ENCODE peak calls at places on chromosome 19, in four cellular contexts. K is WERI-Rb-1, Y is right atrium auricular region, O is suprapubic skin. S is an unnamed sample.

GRCh38 chr19:13022111-13022858 is 27.0 kb downstream of the NFIX start:
- DNase-seq in K (no peak), Y (no peak), O (no peak), S (no peak)

GRCh38 chr19:38514812-38515633 is 81.5 kb downstream of the RYR1 start:
- DNase-seq in K (peak), Y (peak), O (no peak), S (peak)

GRCh38 chr19:876089-876488 is 16.6 kb downstream of the CFD start:
- DNase-seq in K (no peak), Y (no peak), O (no peak), S (no peak)

GRCh38 chr19:53246498-53246897 is 8.2 kb downstream of the ZNF677 start:
- DNase-seq in K (no peak), Y (no peak), O (no peak), S (no peak)

GRCh38 chr19:13058951-13059660 is 43.6 kb downstream of the LYL1 start:
- DNase-seq in K (no peak), Y (no peak), O (no peak), S (no peak)

GRCh38 chr19:8461891-8462290 is 17.1 kb downstream of the HNRNPM start:
- DNase-seq in K (no peak), Y (no peak), O (no peak), S (no peak)

GRCh38 chr19:1655992-1656608 is 3.7 kb upstream of the TCF3 start:
- DNase-seq in K (no peak), Y (no peak), O (no peak), S (no peak)

GRCh38 chr19:49422407-49423277 is 599 bp downstream of the PTH2 start:
- DNase-seq in K (no peak), Y (no peak), O (no peak), S (no peak)

GRCh38 chr19:6740589-6741348 is 1.3 kb downstream of the TRIP10 start:
- DNase-seq in K (peak), Y (peak), O (peak), S (no peak)

GRCh38 chr19:14333101-14333871 is 48.0 kb upstream of the ADGRE5 start:
- DNase-seq in K (no peak), Y (no peak), O (no peak), S (no peak)

GRCh38 chr19:42568006-42568405 is 26.7 kb downstream of the CEACAM8 start:
- DNase-seq in K (no peak), Y (no peak), O (no peak), S (no peak)

GRCh38 chr19:13795595-13796300 is 505 bp downstream of the ZSWIM4 start:
- DNase-seq in K (no peak), Y (no peak), O (no peak), S (no peak)

GRCh38 chr19:14764401-14764800 is 14.0 kb downstream of the ADGRE2 start:
- DNase-seq in K (no peak), Y (no peak), O (peak), S (no peak)

GRCh38 chr19:23817519-23817918 is 58.8 kb upstream of the ZNF681 start:
- DNase-seq in K (peak), Y (no peak), O (no peak), S (no peak)

GRCh38 chr19:44782729-44783128 is 5.0 kb downstream of the CBLC start:
- DNase-seq in K (no peak), Y (no peak), O (no peak), S (no peak)

GRCh38 chr19:44476559-44477408 is 23.5 kb downstream of the ZNF180 start:
- DNase-seq in K (no peak), Y (no peak), O (no peak), S (no peak)

GRCh38 chr19:29483641-29483920 is 42.2 kb upstream of the VSTM2B start:
- DNase-seq in K (no peak), Y (no peak), O (peak), S (peak)

DNA sequence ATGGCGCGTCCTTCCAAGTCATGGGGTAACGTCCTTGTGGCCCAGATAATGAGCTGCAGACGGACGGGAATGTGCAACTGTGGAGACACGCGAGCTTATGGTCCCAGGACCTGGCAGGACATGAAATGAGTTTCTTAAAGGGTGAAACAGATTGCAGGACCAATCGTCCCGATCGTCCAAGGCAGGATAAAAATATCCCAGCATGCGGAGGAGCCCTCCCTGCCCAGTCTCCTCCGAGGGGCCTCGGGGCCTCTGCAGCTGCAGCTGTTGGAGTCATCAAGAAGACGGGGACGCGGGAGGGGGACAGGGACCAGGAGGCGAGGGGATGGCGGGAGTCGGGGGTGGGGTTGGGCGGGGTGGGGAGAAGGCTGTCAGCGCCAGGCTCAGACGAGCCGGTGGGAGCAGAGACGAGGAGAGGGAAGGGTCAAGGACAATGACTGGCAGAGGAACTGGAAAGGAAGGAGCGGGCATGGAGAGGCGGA is 14.4 kb upstream of the GARIN5A start:
- DNase-seq in K (no peak), Y (no peak), O (no peak), S (no peak)
- H3K27ac ChIP-seq in K (no peak), Y (no peak), O (no peak), S (no peak)

DNA sequence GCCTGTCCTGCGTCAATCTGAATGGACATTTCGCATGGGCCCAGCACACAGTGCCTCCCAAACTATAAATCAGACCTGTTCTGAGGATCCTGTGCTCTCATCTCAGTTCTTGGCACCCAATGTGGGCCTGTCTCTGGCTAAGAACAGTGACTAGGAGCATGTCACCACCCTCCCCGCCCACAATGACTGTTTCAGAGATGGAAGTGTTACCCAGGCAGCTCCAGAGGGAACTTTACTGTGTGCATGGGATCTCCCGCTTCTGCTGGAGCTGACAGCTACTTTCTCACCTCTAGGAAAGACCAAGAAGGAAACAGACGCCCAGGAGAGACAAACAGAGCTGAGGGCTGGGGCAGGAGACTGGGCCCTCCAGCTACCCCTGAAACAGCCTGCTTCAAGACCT is 45.0 kb downstream of the KCTD15 start:
- DNase-seq in K (no peak), Y (no peak), O (no peak), S (no peak)
- H3K4me3 ChIP-seq in K (no peak), Y (no peak), O (no peak), S (no peak)

GRCh38 chr19:47819841-47820244 is 1.9 kb upstream of the CRX start:
- DNase-seq in K (peak), Y (no peak), O (no peak), S (no peak)

GRCh38 chr19:47813304-47813994 is 8.3 kb upstream of the CRX start:
- DNase-seq in K (peak), Y (no peak), O (peak), S (no peak)

GRCh38 chr19:47813995-47814328 is 7.8 kb upstream of the CRX start:
- DNase-seq in K (peak), Y (no peak), O (no peak), S (no peak)
- TF ChIP-seq CTCF in K (no peak), Y (peak), O (no peak), S (no peak)

DNA sequence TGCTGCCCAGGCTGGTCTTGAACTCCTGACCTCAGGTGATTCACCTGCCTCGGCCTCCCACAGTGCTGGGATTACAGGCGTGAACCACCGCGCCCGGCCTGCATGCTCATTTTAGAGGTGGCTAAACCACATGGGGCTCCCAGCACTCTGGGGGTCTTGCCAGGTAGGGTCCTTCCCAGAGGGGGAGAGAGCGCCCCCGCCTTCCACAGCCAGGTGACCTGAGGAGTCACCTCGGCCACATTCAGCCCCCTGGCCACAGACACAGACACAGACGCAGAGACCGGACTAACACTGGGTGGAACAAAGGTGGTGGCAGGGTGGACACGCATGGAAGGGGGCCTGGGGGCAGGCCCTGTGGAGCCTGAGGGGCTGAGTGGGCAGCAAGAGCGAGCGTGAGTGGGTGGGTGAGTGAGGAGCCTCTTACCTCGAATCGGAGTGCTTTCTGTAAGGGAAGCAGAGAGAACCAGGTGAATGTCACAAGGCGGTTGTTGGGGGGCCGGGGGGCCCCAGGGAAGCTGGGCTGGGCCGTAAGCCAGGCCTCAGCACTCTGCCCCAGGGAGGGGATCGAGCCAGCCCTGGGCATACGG is 80.1 kb downstream of the PTPRS start:
- DNase-seq in K (no peak), Y (no peak), O (no peak), S (no peak)
- H3K27ac ChIP-seq in K (no peak), Y (no peak), O (peak), S (no peak)

GRCh38 chr19:11418166-11418517 is 972 bp downstream of the RGL3 start:
- DNase-seq in K (no peak), Y (no peak), O (no peak), S (no peak)

GRCh38 chr19:11420429-11420893 is 1.3 kb upstream of the RGL3 start:
- DNase-seq in K (no peak), Y (peak), O (no peak), S (no peak)

GRCh38 chr19:11420894-11421606 is 1.9 kb upstream of the RGL3 start:
- DNase-seq in K (no peak), Y (peak), O (no peak), S (no peak)

GRCh38 chr19:11416346-11417052 is 2.6 kb downstream of the RGL3 start:
- DNase-seq in K (no peak), Y (no peak), O (no peak), S (no peak)

GRCh38 chr19:11418518-11419506 is at the start of gene RGL3:
- DNase-seq in K (no peak), Y (no peak), O (no peak), S (no peak)
- H3K4me3 ChIP-seq in K (peak), Y (peak), O (peak), S (peak)

GRCh38 chr19:11598103-11598483 is 810 bp downstream of the ZNF627 start:
- DNase-seq in K (peak), Y (no peak), O (no peak), S (no peak)

GRCh38 chr19:11598746-11599145 is 1.5 kb downstream of the ZNF627 start:
- DNase-seq in K (no peak), Y (no peak), O (no peak), S (no peak)

GRCh38 chr19:11596156-11596555 is 1.1 kb upstream of the ZNF627 start:
- DNase-seq in K (no peak), Y (no peak), O (no peak), S (no peak)

GRCh38 chr19:11594084-11594483 is 3.2 kb upstream of the ZNF627 start:
- DNase-seq in K (no peak), Y (no peak), O (no peak), S (no peak)

GRCh38 chr19:11597202-11598102 is at the start of gene ZNF627:
- DNase-seq in K (peak), Y (peak), O (peak), S (peak)
- TF ChIP-seq CTCF in K (peak), Y (no peak), O (peak), S (peak)

GRCh38 chr19:55088021-55088451 is 12.4 kb downstream of the EPS8L1 start:
- DNase-seq in K (no peak), Y (no peak), O (peak), S (no peak)
- H3K27ac ChIP-seq in K (no peak), Y (no peak), O (no peak), S (peak)

S was measured in esophagus muscularis mucosa.